ENCODE peak calls at places on chromosomes 6 and 20, in nine cellular contexts. One of them, this sample, is unnamed.
A peak's percentile ranks its signal among the peaks of the same experiment; 100 is the strongest.

GRCh38 chr6:152598858-152599537 is 38.2 kb downstream of the SYNE1 start:
- DNase-seq in neural crest cell: no peak
- DNase-seq in IMR-90: peak; percentile 21
- DNase-seq in cardiac fibroblast: peak; percentile 23
- DNase-seq in heart right ventricle: no peak
- DNase-seq in K562: no peak
- DNase-seq in B cell: no peak
- DNase-seq in ovary: no peak
- DNase-seq in A673: no peak
- DNase-seq in this sample: no peak

GRCh38 chr20:63385819-63386218 is 24.7 kb upstream of the CHRNA4 start:
- DNase-seq in neural crest cell: no peak
- DNase-seq in IMR-90: no peak
- DNase-seq in cardiac fibroblast: no peak
- DNase-seq in heart right ventricle: no peak
- DNase-seq in K562: no peak
- DNase-seq in B cell: no peak
- DNase-seq in ovary: no peak
- DNase-seq in A673: no peak
- DNase-seq in this sample: no peak

GRCh38 chr6:111984081-111984480 is 69.8 kb upstream of the CCN6 start:
- DNase-seq in neural crest cell: no peak
- DNase-seq in IMR-90: no peak
- DNase-seq in cardiac fibroblast: no peak
- DNase-seq in heart right ventricle: no peak
- DNase-seq in K562: no peak
- DNase-seq in B cell: no peak
- DNase-seq in ovary: no peak
- DNase-seq in A673: no peak
- DNase-seq in this sample: no peak

GRCh38 chr6:7169296-7169721 is 61.5 kb downstream of the RREB1 start:
- DNase-seq in neural crest cell: no peak
- DNase-seq in IMR-90: no peak
- DNase-seq in cardiac fibroblast: peak; percentile 37
- DNase-seq in heart right ventricle: peak; percentile 67
- DNase-seq in K562: no peak
- DNase-seq in B cell: no peak
- DNase-seq in ovary: peak; percentile 29
- DNase-seq in A673: peak; percentile 79
- DNase-seq in this sample: no peak

GRCh38 chr6:26311385-26312095 is 53.5 kb upstream of the BTN3A2 start:
- DNase-seq in neural crest cell: no peak
- DNase-seq in IMR-90: peak; percentile 73
- DNase-seq in cardiac fibroblast: peak; percentile 90
- DNase-seq in heart right ventricle: no peak
- DNase-seq in K562: peak; percentile 89
- DNase-seq in B cell: peak; percentile 71
- DNase-seq in ovary: peak; percentile 29
- DNase-seq in A673: peak; percentile 85
- DNase-seq in this sample: no peak

GRCh38 chr6:70363741-70364493 is 49.4 kb upstream of the FAM135A start:
- DNase-seq in neural crest cell: no peak
- DNase-seq in IMR-90: no peak
- DNase-seq in cardiac fibroblast: no peak
- DNase-seq in heart right ventricle: no peak
- DNase-seq in K562: no peak
- DNase-seq in B cell: no peak
- DNase-seq in ovary: no peak
- DNase-seq in A673: no peak
- DNase-seq in this sample: no peak

GRCh38 chr20:22402550-22402949 is 181.8 kb downstream of the FOXA2 start:
- DNase-seq in neural crest cell: no peak
- DNase-seq in IMR-90: no peak
- DNase-seq in cardiac fibroblast: no peak
- DNase-seq in heart right ventricle: no peak
- DNase-seq in K562: peak; percentile 58
- DNase-seq in B cell: no peak
- DNase-seq in ovary: no peak
- DNase-seq in A673: no peak
- DNase-seq in this sample: no peak

GRCh38 chr20:17843246-17844132 is 125.1 kb downstream of the SNX5 start:
- DNase-seq in neural crest cell: no peak
- DNase-seq in IMR-90: peak; percentile 97
- DNase-seq in cardiac fibroblast: peak; percentile 98
- DNase-seq in heart right ventricle: peak; percentile 47
- DNase-seq in K562: no peak
- DNase-seq in B cell: peak; percentile 40
- DNase-seq in ovary: peak; percentile 67
- DNase-seq in A673: no peak
- DNase-seq in this sample: no peak

GRCh38 chr20:61976650-61977332 is 88.9 kb downstream of the TAF4 start:
- DNase-seq in neural crest cell: no peak
- DNase-seq in IMR-90: no peak
- DNase-seq in cardiac fibroblast: no peak
- DNase-seq in heart right ventricle: no peak
- DNase-seq in K562: no peak
- DNase-seq in B cell: no peak
- DNase-seq in ovary: no peak
- DNase-seq in A673: no peak
- DNase-seq in this sample: peak; percentile 80

GRCh38 chr6:108738684-108739406 is 109.4 kb upstream of the ARMC2 start:
- DNase-seq in neural crest cell: no peak
- DNase-seq in IMR-90: no peak
- DNase-seq in cardiac fibroblast: no peak
- DNase-seq in heart right ventricle: no peak
- DNase-seq in K562: no peak
- DNase-seq in B cell: no peak
- DNase-seq in ovary: no peak
- DNase-seq in A673: no peak
- DNase-seq in this sample: no peak

GRCh38 chr6:7673063-7673536 is 52.8 kb upstream of the BMP6 start:
- DNase-seq in neural crest cell: peak; percentile 8
- DNase-seq in IMR-90: peak; percentile 5
- DNase-seq in cardiac fibroblast: peak; percentile 71
- DNase-seq in heart right ventricle: peak; percentile 49
- DNase-seq in K562: peak; percentile 62
- DNase-seq in B cell: no peak
- DNase-seq in ovary: peak; percentile 37
- DNase-seq in A673: peak; percentile 17
- DNase-seq in this sample: peak; percentile 88

GRCh38 chr20:19251958-19252669 is 39.7 kb downstream of the SLC24A3 start:
- DNase-seq in neural crest cell: no peak
- DNase-seq in IMR-90: no peak
- DNase-seq in cardiac fibroblast: no peak
- DNase-seq in heart right ventricle: no peak
- DNase-seq in K562: no peak
- DNase-seq in B cell: no peak
- DNase-seq in ovary: no peak
- DNase-seq in A673: no peak
- DNase-seq in this sample: no peak

GRCh38 chr6:108348655-108349349 is 53.9 kb downstream of the AFG1L start:
- DNase-seq in neural crest cell: no peak
- DNase-seq in IMR-90: no peak
- DNase-seq in cardiac fibroblast: no peak
- DNase-seq in heart right ventricle: no peak
- DNase-seq in K562: no peak
- DNase-seq in B cell: peak; percentile 68
- DNase-seq in ovary: no peak
- DNase-seq in A673: no peak
- DNase-seq in this sample: no peak

DNA sequence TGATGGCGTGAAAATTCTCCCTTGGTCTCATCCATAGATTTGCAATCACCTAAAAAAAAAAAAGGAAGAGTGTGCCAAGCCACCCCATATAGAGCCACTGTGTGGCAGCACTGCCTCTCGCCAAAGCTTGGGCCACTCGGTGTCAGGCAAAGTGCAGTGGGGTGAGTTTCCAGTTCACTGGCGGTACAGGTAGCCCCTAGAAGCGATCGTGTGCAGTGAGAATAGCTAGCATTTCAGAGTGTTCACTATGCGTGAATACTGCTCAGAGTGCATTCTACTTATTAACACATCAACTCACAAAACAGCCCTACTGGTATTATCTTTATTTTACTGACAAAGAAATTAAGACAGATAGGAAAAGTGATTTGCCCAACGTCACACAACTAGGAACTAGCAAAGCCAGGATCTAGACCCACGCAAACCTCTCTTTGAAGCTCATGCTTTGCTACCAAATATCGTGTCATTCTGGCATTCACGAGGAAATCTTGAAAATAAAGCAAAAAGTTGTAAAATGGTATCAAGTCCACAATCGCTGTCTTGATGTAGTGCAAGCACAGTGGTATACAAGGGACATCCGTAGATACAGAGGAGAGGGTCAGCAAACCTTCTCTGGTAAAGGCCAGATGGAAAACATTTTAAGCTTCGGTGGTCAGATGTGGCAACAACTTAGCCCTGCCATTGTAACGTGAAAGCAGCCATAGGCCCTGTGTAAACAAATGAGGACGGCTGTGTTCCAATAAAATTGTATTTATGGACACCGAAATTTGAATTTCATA is 10.4 kb upstream of the GCNT2 start:
- DNase-seq in neural crest cell: peak; percentile 43
- DNase-seq in IMR-90: peak; percentile 15
- DNase-seq in cardiac fibroblast: peak; percentile 14
- DNase-seq in heart right ventricle: peak; percentile 59
- DNase-seq in K562: peak; percentile 78
- DNase-seq in B cell: peak; percentile 77
- DNase-seq in ovary: no peak
- DNase-seq in A673: peak; percentile 42
- DNase-seq in this sample: peak; percentile 62
- TF ChIP-seq CTCF in neural crest cell: peak; percentile 74
- TF ChIP-seq CTCF in IMR-90: peak; percentile 48
- TF ChIP-seq CTCF in cardiac fibroblast: peak; percentile 40
- TF ChIP-seq CTCF in heart right ventricle: peak; percentile 65
- TF ChIP-seq CTCF in K562: peak; percentile 96
- TF ChIP-seq CTCF in B cell: peak; percentile 87
- TF ChIP-seq CTCF in ovary: no peak
- TF ChIP-seq CTCF in A673: peak; percentile 71
- TF ChIP-seq CTCF in this sample: peak; percentile 87

GRCh38 chr20:47638851-47639250 is 137.2 kb downstream of the NCOA3 start:
- DNase-seq in neural crest cell: no peak
- DNase-seq in IMR-90: no peak
- DNase-seq in cardiac fibroblast: no peak
- DNase-seq in heart right ventricle: no peak
- DNase-seq in K562: no peak
- DNase-seq in B cell: no peak
- DNase-seq in ovary: no peak
- DNase-seq in A673: no peak
- DNase-seq in this sample: no peak

GRCh38 chr20:47645632-47646031 is 139.6 kb downstream of the SULF2 start:
- DNase-seq in neural crest cell: no peak
- DNase-seq in IMR-90: no peak
- DNase-seq in cardiac fibroblast: no peak
- DNase-seq in heart right ventricle: no peak
- DNase-seq in K562: no peak
- DNase-seq in B cell: no peak
- DNase-seq in ovary: no peak
- DNase-seq in A673: no peak
- DNase-seq in this sample: no peak

GRCh38 chr20:47642624-47643023 is 140.9 kb downstream of the NCOA3 start:
- DNase-seq in neural crest cell: no peak
- DNase-seq in IMR-90: no peak
- DNase-seq in cardiac fibroblast: no peak
- DNase-seq in heart right ventricle: no peak
- DNase-seq in K562: no peak
- DNase-seq in B cell: no peak
- DNase-seq in ovary: no peak
- DNase-seq in A673: no peak
- DNase-seq in this sample: no peak

GRCh38 chr20:47647994-47648393 is 137.3 kb downstream of the SULF2 start:
- DNase-seq in neural crest cell: no peak
- DNase-seq in IMR-90: no peak
- DNase-seq in cardiac fibroblast: no peak
- DNase-seq in heart right ventricle: no peak
- DNase-seq in K562: no peak
- DNase-seq in B cell: no peak
- DNase-seq in ovary: no peak
- DNase-seq in A673: no peak
- DNase-seq in this sample: no peak

DNA sequence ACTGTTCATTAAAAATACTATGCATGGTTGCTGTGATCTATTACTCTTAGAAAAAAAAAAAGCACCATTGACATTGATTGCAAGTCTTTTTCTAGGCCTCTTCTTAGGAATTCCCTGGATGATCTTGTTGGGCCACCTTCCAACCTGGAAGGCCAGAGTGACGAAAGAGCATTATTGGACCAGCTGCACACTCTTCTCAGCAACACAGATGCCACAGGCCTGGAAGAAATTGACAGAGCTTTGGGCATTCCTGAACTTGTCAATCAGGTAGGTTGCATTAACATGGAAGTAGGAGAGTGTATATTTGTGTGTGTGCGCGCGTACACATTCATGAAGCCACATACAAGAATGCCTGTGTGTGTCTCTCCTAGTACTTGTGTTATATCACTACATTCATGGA is 140.4 kb downstream of the NCOA3 start:
- DNase-seq in neural crest cell: no peak
- DNase-seq in IMR-90: no peak
- DNase-seq in cardiac fibroblast: no peak
- DNase-seq in heart right ventricle: no peak
- DNase-seq in K562: no peak
- DNase-seq in B cell: no peak
- DNase-seq in ovary: no peak
- DNase-seq in A673: no peak
- DNase-seq in this sample: no peak
- TF ChIP-seq CTCF in neural crest cell: no peak
- TF ChIP-seq CTCF in IMR-90: no peak
- TF ChIP-seq CTCF in cardiac fibroblast: no peak
- TF ChIP-seq CTCF in heart right ventricle: no peak
- TF ChIP-seq CTCF in K562: no peak
- TF ChIP-seq CTCF in B cell: no peak
- TF ChIP-seq CTCF in ovary: no peak
- TF ChIP-seq CTCF in A673: no peak
- TF ChIP-seq CTCF in this sample: no peak

DNA sequence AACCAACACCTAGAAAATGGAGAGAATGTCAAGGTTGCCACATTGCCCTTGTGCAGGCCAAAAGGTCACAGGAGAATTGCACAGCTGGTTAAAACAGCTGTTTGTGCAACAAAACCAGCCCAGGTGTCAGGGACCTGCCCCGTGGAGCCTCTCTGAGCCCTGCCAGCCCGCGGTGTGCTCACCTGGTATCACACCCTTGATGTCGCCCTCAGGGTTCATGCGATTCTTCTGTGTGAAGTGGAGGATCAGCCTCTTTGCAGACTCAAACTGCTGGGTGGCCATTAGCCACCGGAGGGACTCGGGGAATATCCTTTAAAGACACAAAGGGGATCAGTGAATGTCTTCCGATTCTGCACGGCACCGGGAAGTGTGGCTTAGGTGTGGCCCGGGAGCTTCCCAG is 39.2 kb downstream of the PSMG4 start:
- DNase-seq in neural crest cell: no peak
- DNase-seq in IMR-90: no peak
- DNase-seq in cardiac fibroblast: no peak
- DNase-seq in heart right ventricle: no peak
- DNase-seq in K562: no peak
- DNase-seq in B cell: no peak
- DNase-seq in ovary: no peak
- DNase-seq in A673: no peak
- DNase-seq in this sample: no peak
- TF ChIP-seq CTCF in neural crest cell: no peak
- TF ChIP-seq CTCF in IMR-90: no peak
- TF ChIP-seq CTCF in cardiac fibroblast: no peak
- TF ChIP-seq CTCF in heart right ventricle: no peak
- TF ChIP-seq CTCF in K562: no peak
- TF ChIP-seq CTCF in B cell: no peak
- TF ChIP-seq CTCF in ovary: no peak
- TF ChIP-seq CTCF in A673: no peak
- TF ChIP-seq CTCF in this sample: no peak

GRCh38 chr6:31513456-31514165 is 15.2 kb upstream of the MCCD1 start:
- DNase-seq in neural crest cell: no peak
- DNase-seq in IMR-90: no peak
- DNase-seq in cardiac fibroblast: peak; percentile 38
- DNase-seq in heart right ventricle: no peak
- DNase-seq in K562: no peak
- DNase-seq in B cell: no peak
- DNase-seq in ovary: no peak
- DNase-seq in A673: no peak
- DNase-seq in this sample: no peak
- TF ChIP-seq CTCF in neural crest cell: no peak
- TF ChIP-seq CTCF in IMR-90: no peak
- TF ChIP-seq CTCF in cardiac fibroblast: no peak
- TF ChIP-seq CTCF in heart right ventricle: no peak
- TF ChIP-seq CTCF in K562: no peak
- TF ChIP-seq CTCF in B cell: no peak
- TF ChIP-seq CTCF in ovary: no peak
- TF ChIP-seq CTCF in A673: no peak
- TF ChIP-seq CTCF in this sample: no peak